ENCODE peak calls at places on chromosomes 4 and X, in four cellular contexts. I is astrocyte of the spinal cord, O is esophagus squamous epithelium, Z is germinal center. S is an unnamed sample.

GRCh38 chrX:68682790-68683189 is 35.3 kb downstream of the STARD8 start:
- DNase-seq in Z (no peak), O (no peak), I (no peak), S (no peak)

GRCh38 chr4:175536852-175537453 is 275.1 kb downstream of the GPM6A start:
- DNase-seq in I (peak), Z (peak), O (no peak), S (peak)

GRCh38 chr4:60656171-60656570 is 544.0 kb upstream of the ADGRL3 start:
- DNase-seq in Z (no peak), I (peak), O (no peak), S (no peak)

GRCh38 chr4:104728380-104729122 is 233.9 kb upstream of the CXXC4 start:
- DNase-seq in O (no peak), I (peak), Z (no peak), S (no peak)

GRCh38 chr4:148397006-148397673 is 45.1 kb downstream of the NR3C2 start:
- DNase-seq in Z (no peak), O (no peak), I (no peak), S (no peak)

GRCh38 chr4:12924728-12925320 is 559.3 kb downstream of the RAB28 start:
- DNase-seq in Z (no peak), O (no peak), I (no peak), S (no peak)

GRCh38 chr4:41095973-41096372 is 118.4 kb downstream of the APBB2 start:
- DNase-seq in Z (no peak), O (no peak), I (peak), S (no peak)

GRCh38 chrX:118286066-118286758 is 59.7 kb upstream of the WDR44 start:
- DNase-seq in O (no peak), I (no peak), Z (no peak), S (no peak)

GRCh38 chr4:122005064-122005755 is 53.4 kb upstream of the TRPC3 start:
- DNase-seq in I (peak), O (no peak), Z (no peak), S (no peak)

GRCh38 chrX:13051529-13052172 is 7.2 kb upstream of the FAM9C start:
- DNase-seq in O (no peak), Z (peak), I (no peak), S (no peak)

GRCh38 chr4:100588076-100588475 is 70.3 kb upstream of the EMCN start:
- DNase-seq in O (no peak), Z (no peak), I (no peak), S (no peak)

GRCh38 chr4:140343303-140343702 is 30.1 kb upstream of the SCOC start:
- DNase-seq in I (no peak), Z (no peak), O (no peak), S (no peak)

GRCh38 chr4:185896832-185897475 is 85.0 kb upstream of the SORBS2 start:
- DNase-seq in I (no peak), O (no peak), Z (no peak), S (no peak)

S was measured in NCI-H1105 treated with DMSO at 0.1 percent for 48 hours.